ENCODE peak calls at places on chromosomes 12 and 14, in four cellular contexts. One of them, this sample, is unnamed. For H3K27me3, the result is how much of the 10 kb centered on the place peaks cover.

GRCh38 chr14:23172572-23172971 is 10.9 kb downstream of the SLC7A8 start:
- DNase-seq in esophagus squamous epithelium: no peak
- DNase-seq in thyroid gland: no peak
- DNase-seq in fibroblast of lung: no peak
- DNase-seq in this sample: no peak

GRCh38 chr12:51198568-51199400 is 19.1 kb downstream of the POU6F1 start:
- DNase-seq in esophagus squamous epithelium: no peak
- DNase-seq in thyroid gland: peak
- DNase-seq in fibroblast of lung: no peak
- DNase-seq in this sample: no peak

GRCh38 chr12:108826115-108826806 is 31.1 kb downstream of the SSH1 start:
- DNase-seq in fibroblast of lung: peak
- DNase-seq in thyroid gland: peak
- DNase-seq in esophagus squamous epithelium: no peak
- DNase-seq in this sample: no peak

GRCh38 chr12:120262852-120263724 is 2.4 kb downstream of the PXN start:
- DNase-seq in thyroid gland: peak
- DNase-seq in esophagus squamous epithelium: no peak
- DNase-seq in fibroblast of lung: no peak
- DNase-seq in this sample: peak

GRCh38 chr12:28313631-28314030 is 123.4 kb downstream of the CCDC91 start:
- DNase-seq in esophagus squamous epithelium: no peak
- DNase-seq in thyroid gland: peak
- DNase-seq in fibroblast of lung: peak
- DNase-seq in this sample: no peak

GRCh38 chr14:72856530-72857264 is 37.2 kb downstream of the DPF3 start:
- DNase-seq in fibroblast of lung: peak
- DNase-seq in thyroid gland: no peak
- DNase-seq in esophagus squamous epithelium: no peak
- DNase-seq in this sample: no peak

GRCh38 chr12:100995201-100995600 is 200.6 kb downstream of the ANO4 start:
- DNase-seq in esophagus squamous epithelium: no peak
- DNase-seq in thyroid gland: no peak
- DNase-seq in fibroblast of lung: no peak
- DNase-seq in this sample: no peak

GRCh38 chr12:79618848-79619404 is 71.8 kb downstream of the PAWR start:
- DNase-seq in esophagus squamous epithelium: no peak
- DNase-seq in thyroid gland: no peak
- DNase-seq in fibroblast of lung: peak
- DNase-seq in this sample: no peak

GRCh38 chr12:115103884-115104883 is 420.2 kb upstream of the TBX3 start:
- DNase-seq in fibroblast of lung: peak
- DNase-seq in thyroid gland: no peak
- DNase-seq in esophagus squamous epithelium: no peak
- DNase-seq in this sample: no peak

GRCh38 chr12:59149995-59150642 is 229.8 kb upstream of the LRIG3 start:
- DNase-seq in fibroblast of lung: peak
- DNase-seq in esophagus squamous epithelium: no peak
- DNase-seq in thyroid gland: no peak
- DNase-seq in this sample: no peak

GRCh38 chr12:57138526-57139272 is 8.7 kb downstream of the LRP1-AS start:
- DNase-seq in fibroblast of lung: peak
- DNase-seq in esophagus squamous epithelium: no peak
- DNase-seq in thyroid gland: peak
- DNase-seq in this sample: peak

GRCh38 chr14:32710351-32711102 is 228.2 kb upstream of the NPAS3 start:
- DNase-seq in fibroblast of lung: peak
- DNase-seq in thyroid gland: no peak
- DNase-seq in esophagus squamous epithelium: no peak
- DNase-seq in this sample: no peak

GRCh38 chr14:35829449-35829848 is 3.3 kb downstream of the BRMS1L start:
- DNase-seq in fibroblast of lung: peak
- DNase-seq in thyroid gland: no peak
- DNase-seq in esophagus squamous epithelium: no peak
- DNase-seq in this sample: no peak

GRCh38 chr14:59293934-59294661 is 105.6 kb downstream of the DAAM1 start:
- DNase-seq in fibroblast of lung: no peak
- DNase-seq in thyroid gland: no peak
- DNase-seq in esophagus squamous epithelium: no peak
- DNase-seq in this sample: no peak

GRCh38 chr12:39807043-39807442 is 187.4 kb upstream of the ABCD2 start:
- DNase-seq in thyroid gland: no peak
- DNase-seq in esophagus squamous epithelium: no peak
- DNase-seq in fibroblast of lung: no peak
- DNase-seq in this sample: no peak

GRCh38 chr12:78226763-78227162 is 396.1 kb downstream of the NAV3 start:
- DNase-seq in fibroblast of lung: no peak
- DNase-seq in esophagus squamous epithelium: no peak
- DNase-seq in thyroid gland: no peak
- DNase-seq in this sample: no peak

GRCh38 chr14:76961631-76962302 is 66.7 kb downstream of the IRF2BPL start:
- DNase-seq in esophagus squamous epithelium: peak
- DNase-seq in fibroblast of lung: peak
- DNase-seq in thyroid gland: peak
- DNase-seq in this sample: peak

GRCh38 chr12:56479625-56480024 is 8.3 kb downstream of the GLS2 start:
- DNase-seq in thyroid gland: no peak
- DNase-seq in esophagus squamous epithelium: no peak
- DNase-seq in fibroblast of lung: no peak
- DNase-seq in this sample: peak

GRCh38 chr12:13128291-13129000 is 25.0 kb upstream of the GSG1 start:
- DNase-seq in thyroid gland: no peak
- DNase-seq in fibroblast of lung: no peak
- DNase-seq in esophagus squamous epithelium: no peak
- DNase-seq in this sample: no peak

GRCh38 chr12:131883521-131883900 is 10.9 kb upstream of the ULK1 start:
- DNase-seq in thyroid gland: no peak
- DNase-seq in fibroblast of lung: no peak
- DNase-seq in esophagus squamous epithelium: no peak
- DNase-seq in this sample: no peak

GRCh38 chr14:58898655-58899316 is 261.0 kb downstream of the DACT1 start:
- DNase-seq in esophagus squamous epithelium: no peak
- DNase-seq in thyroid gland: no peak
- DNase-seq in fibroblast of lung: peak
- DNase-seq in this sample: no peak

GRCh38 chr12:12903642-12904609 is 12.6 kb downstream of the GPRC5A start:
- DNase-seq in fibroblast of lung: no peak
- DNase-seq in esophagus squamous epithelium: no peak
- DNase-seq in thyroid gland: no peak
- DNase-seq in this sample: no peak

GRCh38 chr12:109952160-109952858 is 43.9 kb downstream of the GIT2 start:
- DNase-seq in esophagus squamous epithelium: no peak
- DNase-seq in fibroblast of lung: no peak
- DNase-seq in thyroid gland: no peak
- DNase-seq in this sample: no peak

GRCh38 chr14:22059201-22059600 is 385.6 kb upstream of the OR4E1 start:
- DNase-seq in fibroblast of lung: no peak
- DNase-seq in esophagus squamous epithelium: no peak
- DNase-seq in thyroid gland: no peak
- DNase-seq in this sample: no peak

GRCh38 chr12:51838036-51838435 is 10.5 kb downstream of the FIGNL2 start:
- DNase-seq in esophagus squamous epithelium: no peak
- DNase-seq in thyroid gland: no peak
- DNase-seq in fibroblast of lung: no peak
- DNase-seq in this sample: no peak

GRCh38 chr14:64995291-64995690 is 8.6 kb downstream of the FNTB start:
- DNase-seq in thyroid gland: no peak
- DNase-seq in fibroblast of lung: no peak
- DNase-seq in esophagus squamous epithelium: no peak
- DNase-seq in this sample: no peak

GRCh38 chr12:28222081-28222700 is 31.9 kb downstream of the CCDC91 start:
- DNase-seq in fibroblast of lung: no peak
- DNase-seq in thyroid gland: no peak
- DNase-seq in esophagus squamous epithelium: no peak
- DNase-seq in this sample: no peak

GRCh38 chr12:82651489-82651888 is 35.2 kb upstream of the TMTC2 start:
- DNase-seq in esophagus squamous epithelium: no peak
- DNase-seq in fibroblast of lung: no peak
- DNase-seq in thyroid gland: peak
- DNase-seq in this sample: no peak

GRCh38 chr12:47900480-47901129 is 4.2 kb downstream of the VDR start:
- DNase-seq in esophagus squamous epithelium: no peak
- DNase-seq in thyroid gland: peak
- DNase-seq in fibroblast of lung: no peak
- DNase-seq in this sample: peak

GRCh38 chr12:15037091-15037723 is 64.4 kb downstream of the PDE6H start:
- DNase-seq in esophagus squamous epithelium: no peak
- DNase-seq in fibroblast of lung: no peak
- DNase-seq in thyroid gland: no peak
- DNase-seq in this sample: no peak

GRCh38 chr12:95224202-95225170 is 6.9 kb downstream of the VEZT start:
- DNase-seq in esophagus squamous epithelium: no peak
- DNase-seq in thyroid gland: peak
- DNase-seq in fibroblast of lung: peak
- DNase-seq in this sample: no peak

GRCh38 chr12:106062693-106063092 is 76.1 kb downstream of the NUAK1 start:
- DNase-seq in fibroblast of lung: no peak
- DNase-seq in thyroid gland: no peak
- DNase-seq in esophagus squamous epithelium: no peak
- DNase-seq in this sample: no peak

GRCh38 chr12:4169959-4170358 is 103.6 kb upstream of the CCND2 start:
- DNase-seq in fibroblast of lung: no peak
- DNase-seq in thyroid gland: no peak
- DNase-seq in esophagus squamous epithelium: no peak
- DNase-seq in this sample: no peak

GRCh38 chr14:99395904-99396530 is 84.6 kb downstream of the SETD3 start:
- DNase-seq in thyroid gland: peak
- DNase-seq in fibroblast of lung: peak
- DNase-seq in esophagus squamous epithelium: no peak
- DNase-seq in this sample: no peak

GRCh38 chr12:6938353-6939186 is 5.0 kb upstream of the RNU7-1 start:
- DNase-seq in thyroid gland: no peak
- DNase-seq in esophagus squamous epithelium: no peak
- DNase-seq in fibroblast of lung: no peak
- DNase-seq in this sample: no peak

GRCh38 chr12:108457006-108457733 is 57.9 kb upstream of the FICD start:
- DNase-seq in thyroid gland: peak
- DNase-seq in esophagus squamous epithelium: no peak
- DNase-seq in fibroblast of lung: peak
- DNase-seq in this sample: no peak

GRCh38 chr12:31001581-31002360 is 71.9 kb upstream of the DDX11 start:
- DNase-seq in fibroblast of lung: no peak
- DNase-seq in thyroid gland: no peak
- DNase-seq in esophagus squamous epithelium: no peak
- DNase-seq in this sample: no peak

GRCh38 chr14:21039059-21039422 is 3.1 kb upstream of the RNASE7 start:
- DNase-seq in esophagus squamous epithelium: no peak
- DNase-seq in thyroid gland: peak
- DNase-seq in fibroblast of lung: peak
- DNase-seq in this sample: peak

GRCh38 chr14:88950069-88950468 is 125.6 kb downstream of the TTC8 start:
- DNase-seq in esophagus squamous epithelium: no peak
- DNase-seq in fibroblast of lung: no peak
- DNase-seq in thyroid gland: no peak
- DNase-seq in this sample: no peak

GRCh38 chr14:88955470-88955869 is 131.0 kb downstream of the TTC8 start:
- DNase-seq in fibroblast of lung: no peak
- DNase-seq in thyroid gland: no peak
- DNase-seq in esophagus squamous epithelium: no peak
- DNase-seq in this sample: no peak

GRCh38 chr14:88951370-88951769 is 126.9 kb downstream of the TTC8 start:
- DNase-seq in thyroid gland: no peak
- DNase-seq in esophagus squamous epithelium: no peak
- DNase-seq in fibroblast of lung: no peak
- DNase-seq in this sample: no peak

GRCh38 chr14:88948199-88948598 is 123.7 kb downstream of the TTC8 start:
- DNase-seq in thyroid gland: no peak
- DNase-seq in fibroblast of lung: no peak
- DNase-seq in esophagus squamous epithelium: no peak
- DNase-seq in this sample: no peak

GRCh38 chr14:88952901-88953300 is 128.4 kb downstream of the TTC8 start:
- DNase-seq in thyroid gland: no peak
- DNase-seq in fibroblast of lung: no peak
- DNase-seq in esophagus squamous epithelium: no peak
- DNase-seq in this sample: no peak
- H3K27ac ChIP-seq in thyroid gland: no peak
- H3K27ac ChIP-seq in fibroblast of lung: no peak
- H3K27ac ChIP-seq in esophagus squamous epithelium: no peak
- H3K27ac ChIP-seq in this sample: no peak

GRCh38 chr12:98893126-98893525 is 248.0 kb downstream of the APAF1 start:
- DNase-seq in thyroid gland: no peak
- DNase-seq in fibroblast of lung: no peak
- DNase-seq in esophagus squamous epithelium: no peak
- DNase-seq in this sample: no peak
- H3K27me3 ChIP-seq in thyroid gland: under half
- H3K27me3 ChIP-seq in fibroblast of lung: under half
- H3K27me3 ChIP-seq in esophagus squamous epithelium: half or more
- H3K27me3 ChIP-seq in this sample: under half

DNA sequence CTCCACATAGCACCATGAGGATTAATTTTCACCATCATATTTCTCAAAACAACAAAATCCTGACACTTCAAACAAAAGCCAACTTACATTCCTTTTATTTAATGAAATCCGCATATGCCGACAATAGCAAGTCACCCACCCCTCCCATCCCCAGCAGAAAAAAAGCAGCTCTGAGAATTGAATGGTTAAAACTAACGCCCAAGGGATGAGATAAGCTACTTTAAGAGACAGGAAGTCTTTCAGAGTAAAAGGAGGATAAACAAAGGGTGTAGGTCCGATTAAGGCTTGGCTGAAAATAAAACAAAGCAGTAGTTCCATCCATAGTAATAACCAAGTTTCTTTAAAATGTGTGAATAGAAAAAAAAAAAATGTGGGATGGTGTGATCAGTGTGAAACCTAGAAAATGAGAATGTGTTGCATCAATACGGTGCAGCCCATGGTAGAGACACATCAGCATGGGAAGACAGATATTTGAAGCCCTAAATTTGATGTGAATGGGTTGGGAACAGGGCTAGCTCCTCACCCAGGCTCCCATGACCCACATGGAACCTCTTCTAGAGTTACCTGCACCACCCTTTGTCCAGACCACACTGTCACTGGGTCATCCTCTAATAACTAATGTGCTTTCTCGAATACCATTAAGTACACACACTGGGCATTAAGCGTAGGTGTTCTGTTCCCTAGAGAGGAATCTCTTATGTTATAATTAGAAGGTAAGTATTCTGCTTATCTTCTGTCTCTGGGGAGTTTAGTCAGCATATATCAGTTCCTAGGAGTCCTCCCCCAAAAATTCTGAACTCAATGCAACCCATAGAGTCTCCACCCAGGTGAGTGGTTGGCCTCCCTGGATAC is 31.7 kb downstream of the RTRAF start:
- DNase-seq in esophagus squamous epithelium: no peak
- DNase-seq in thyroid gland: no peak
- DNase-seq in fibroblast of lung: no peak
- DNase-seq in this sample: no peak
- H3K27ac ChIP-seq in esophagus squamous epithelium: no peak
- H3K27ac ChIP-seq in thyroid gland: peak
- H3K27ac ChIP-seq in fibroblast of lung: no peak
- H3K27ac ChIP-seq in this sample: no peak

GRCh38 chr12:64918288-64918687 is 93.8 kb downstream of the TBC1D30 start:
- DNase-seq in fibroblast of lung: no peak
- DNase-seq in thyroid gland: no peak
- DNase-seq in esophagus squamous epithelium: no peak
- DNase-seq in this sample: no peak

GRCh38 chr12:64922853-64923252 is 98.4 kb downstream of the TBC1D30 start:
- DNase-seq in fibroblast of lung: no peak
- DNase-seq in thyroid gland: no peak
- DNase-seq in esophagus squamous epithelium: no peak
- DNase-seq in this sample: no peak

GRCh38 chr12:64923536-64923935 is 99.1 kb downstream of the TBC1D30 start:
- DNase-seq in thyroid gland: no peak
- DNase-seq in esophagus squamous epithelium: no peak
- DNase-seq in fibroblast of lung: no peak
- DNase-seq in this sample: no peak
- H3K27me3 ChIP-seq in thyroid gland: under half
- H3K27me3 ChIP-seq in esophagus squamous epithelium: under half
- H3K27me3 ChIP-seq in fibroblast of lung: under half
- H3K27me3 ChIP-seq in this sample: under half

This sample was measured in right lobe of liver.